ENCODE peak calls at places on chromosomes 11 and 22, in four cellular contexts. P, R, S and Z are unnamed samples.

GRCh38 chr11:121741954-121742361 is 289.2 kb upstream of the SORL1-AS1 start:
- DNase-seq in P (peak; percentile 61), R (no peak), S (peak; percentile 59), Z (no peak)

GRCh38 chr11:129315781-129316579 is 59.7 kb upstream of the BARX2 start:
- DNase-seq in P (no peak), R (peak; percentile 62), S (no peak), Z (no peak)

GRCh38 chr11:112320668-112321067 is 60.0 kb upstream of the PLET1 start:
- DNase-seq in P (peak; percentile 88), R (no peak), S (peak; percentile 71), Z (peak; percentile 90)

GRCh38 chr11:126495806-126496205 is 140.3 kb downstream of the ST3GAL4 start:
- DNase-seq in P (no peak), R (no peak), S (no peak), Z (no peak)

GRCh38 chr11:42631223-42631843 is 680.5 kb upstream of the API5 start:
- DNase-seq in P (peak; percentile 60), R (peak; percentile 40), S (peak; percentile 21), Z (no peak)

GRCh38 chr22:23398701-23399366 is 181.3 kb downstream of the IGLL1 start:
- DNase-seq in P (no peak), R (no peak), S (no peak), Z (no peak)

GRCh38 chr11:210122-210802 is 2.8 kb downstream of the RIC8A start:
- DNase-seq in P (peak; percentile 85), R (no peak), S (peak; percentile 92), Z (peak; percentile 77)

GRCh38 chr11:129230006-129230405 is 37.9 kb upstream of the ARHGAP32 start:
- DNase-seq in P (no peak), R (no peak), S (peak; percentile 19), Z (peak; percentile 14)

GRCh38 chr22:23225724-23226496 is 45.6 kb downstream of the BCR start:
- DNase-seq in P (peak; percentile 59), R (no peak), S (peak; percentile 89), Z (no peak)

GRCh38 chr22:24435861-24436351 is 8.5 kb downstream of the ADORA2A start:
- DNase-seq in P (no peak), R (no peak), S (peak; percentile 90), Z (no peak)

GRCh38 chr22:36303874-36304273 is 50.9 kb downstream of the APOL1 start:
- DNase-seq in P (no peak), R (no peak), S (no peak), Z (no peak)

GRCh38 chr11:109668973-109669634 is 247.1 kb downstream of the C11orf87 start:
- DNase-seq in P (peak; percentile 28), R (no peak), S (peak; percentile 36), Z (no peak)

GRCh38 chr11:14529933-14530332 is 9.7 kb upstream of the PSMA1 start:
- DNase-seq in P (no peak), R (no peak), S (no peak), Z (no peak)

GRCh38 chr11:43282607-43283440 is 29.0 kb upstream of the API5 start:
- DNase-seq in P (peak; percentile 15), R (peak; percentile 68), S (peak; percentile 52), Z (peak; percentile 29)

GRCh38 chr11:2268911-2269600 is 1.3 kb downstream of the ASCL2 start:
- DNase-seq in P (peak; percentile 20), R (peak; percentile 76), S (peak; percentile 45), Z (peak; percentile 18)

GRCh38 chr22:32044913-32045312 is 1.9 kb downstream of the SLC5A1 start:
- DNase-seq in P (no peak), R (no peak), S (peak; percentile 2), Z (no peak)

GRCh38 chr11:130513132-130513531 is 64.7 kb downstream of the ADAMTS15 start:
- DNase-seq in P (peak; percentile 40), R (no peak), S (peak; percentile 73), Z (peak; percentile 29)

GRCh38 chr11:67490727-67491065 is 7.9 kb downstream of the AIP start:
- DNase-seq in P (no peak), R (no peak), S (no peak), Z (no peak)

GRCh38 chr11:12359761-12360160 is 17.6 kb upstream of the PARVA start:
- DNase-seq in P (peak; percentile 69), R (no peak), S (peak; percentile 14), Z (no peak)

GRCh38 chr11:12358302-12359188 is 18.8 kb upstream of the PARVA start:
- DNase-seq in P (no peak), R (no peak), S (no peak), Z (no peak)

GRCh38 chr11:12362857-12363256 is 14.5 kb upstream of the PARVA start:
- DNase-seq in P (no peak), R (no peak), S (no peak), Z (no peak)

GRCh38 chr11:12361650-12362049 is 15.7 kb upstream of the PARVA start:
- DNase-seq in P (peak; percentile 19), R (no peak), S (no peak), Z (no peak)

DNA sequence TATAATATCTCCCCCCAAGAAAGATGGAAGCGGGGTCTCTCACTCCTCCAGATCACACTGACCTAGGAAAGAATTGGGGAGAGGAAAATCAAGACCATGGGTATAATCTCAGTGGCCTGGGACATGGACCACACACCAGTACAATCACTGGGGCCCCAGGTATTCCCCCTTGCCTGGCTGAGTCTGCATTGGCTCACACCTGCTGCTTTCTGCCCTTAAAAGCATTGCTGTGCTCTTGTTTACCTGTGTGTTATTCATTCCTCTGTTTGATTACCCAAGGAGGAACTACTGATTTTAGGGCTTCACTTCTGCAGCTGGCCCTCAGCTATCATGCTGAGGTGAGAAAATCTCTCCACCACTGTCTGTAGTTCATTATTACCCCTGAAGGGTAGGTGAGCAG is 14.0 kb upstream of the PARVA start:
- DNase-seq in P (no peak), R (no peak), S (no peak), Z (no peak)
- H3K27me3 ChIP-seq in P (no peaks in the 10 kb centered on the region), R (no peaks in the 10 kb centered on the region), S (no peaks in the 10 kb centered on the region), Z (peaks cover 5% of the 10 kb centered on the region)

GRCh38 chr11:114142646-114143045 is 83.1 kb downstream of the ZBTB16 start:
- DNase-seq in P (no peak), R (no peak), S (no peak), Z (no peak)
- H3K4me2 ChIP-seq in P (no peak overlapping the region), R (no peak overlapping the region), S (no peak overlapping the region), Z (no peak overlapping the region)

GRCh38 chr11:26904801-26905200 is 89.1 kb upstream of the FIBIN start:
- DNase-seq in P (no peak), R (no peak), S (no peak), Z (no peak)

GRCh38 chr11:26905368-26905767 is 88.5 kb upstream of the FIBIN start:
- DNase-seq in P (peak; percentile 51), R (peak; percentile 12), S (peak; percentile 74), Z (peak; percentile 23)

GRCh38 chr11:26901162-26901561 is 92.8 kb upstream of the FIBIN start:
- DNase-seq in P (peak; percentile 63), R (no peak), S (no peak), Z (no peak)

GRCh38 chr11:26909429-26910009 is 84.4 kb upstream of the FIBIN start:
- DNase-seq in P (no peak), R (no peak), S (no peak), Z (peak; percentile 15)

DNA sequence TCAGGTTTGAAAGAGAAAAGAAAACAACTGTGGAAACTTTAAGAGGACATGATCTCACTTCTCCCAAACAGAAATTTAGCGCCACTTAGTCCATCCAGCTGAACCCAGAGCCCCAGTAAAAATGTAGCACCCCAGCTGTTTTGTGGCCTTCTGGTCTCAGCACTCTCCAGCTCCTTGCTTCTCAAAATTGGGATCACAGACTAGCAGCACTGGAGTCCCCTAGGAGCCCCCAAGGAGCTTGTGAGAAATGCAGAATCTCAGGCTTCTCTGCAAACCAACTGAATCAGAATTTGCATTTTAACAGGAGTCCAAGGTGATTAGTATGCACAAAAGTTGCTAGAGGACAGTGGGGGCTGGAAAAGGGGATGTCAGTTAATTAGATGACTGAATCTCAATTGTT is 89.8 kb upstream of the FIBIN start:
- DNase-seq in P (no peak), R (peak; percentile 17), S (no peak), Z (no peak)
- H3K27me3 ChIP-seq in P (no peaks in the 10 kb centered on the region), R (no peaks in the 10 kb centered on the region), S (no peaks in the 10 kb centered on the region), Z (no peaks in the 10 kb centered on the region)

DNA sequence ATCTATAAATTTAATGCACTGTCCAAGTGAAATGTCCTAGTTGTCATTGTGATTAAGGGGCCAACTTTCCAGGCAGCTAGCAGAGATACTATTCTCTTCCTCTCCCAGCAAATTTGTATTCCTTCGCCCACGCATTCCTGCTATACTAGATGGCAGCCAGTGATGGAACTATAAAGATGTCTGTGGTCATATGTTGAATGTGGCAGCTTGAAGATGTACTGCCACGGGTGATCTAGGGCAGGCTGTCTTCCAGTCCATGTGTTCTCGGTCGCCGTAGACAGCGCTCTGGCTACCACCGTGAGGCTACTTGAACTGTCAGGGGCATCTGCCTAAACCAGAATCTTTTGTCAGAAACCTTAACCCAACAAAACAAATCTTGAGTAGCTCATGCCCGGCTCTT is 8.3 kb upstream of the SIDT2 start:
- DNase-seq in P (peak; percentile 23), R (no peak), S (peak; percentile 27), Z (no peak)
- H3K4me2 ChIP-seq in P (no peak overlapping the region), R (no peak overlapping the region), S (no peak overlapping the region), Z (no peak overlapping the region)

GRCh38 chr11:124839972-124840621 is 25.1 kb upstream of the ROBO3 start:
- DNase-seq in P (no peak), R (no peak), S (no peak), Z (no peak)

GRCh38 chr11:124840666-124841065 is 24.6 kb upstream of the ROBO3 start:
- DNase-seq in P (no peak), R (no peak), S (no peak), Z (no peak)

GRCh38 chr11:124841765-124842700 is 23.2 kb upstream of the ROBO3 start:
- DNase-seq in P (no peak), R (no peak), S (no peak), Z (no peak)

GRCh38 chr11:124839051-124839971 is 25.9 kb upstream of the ROBO3 start:
- DNase-seq in P (no peak), R (peak; percentile 59), S (peak; percentile 54), Z (no peak)

DNA sequence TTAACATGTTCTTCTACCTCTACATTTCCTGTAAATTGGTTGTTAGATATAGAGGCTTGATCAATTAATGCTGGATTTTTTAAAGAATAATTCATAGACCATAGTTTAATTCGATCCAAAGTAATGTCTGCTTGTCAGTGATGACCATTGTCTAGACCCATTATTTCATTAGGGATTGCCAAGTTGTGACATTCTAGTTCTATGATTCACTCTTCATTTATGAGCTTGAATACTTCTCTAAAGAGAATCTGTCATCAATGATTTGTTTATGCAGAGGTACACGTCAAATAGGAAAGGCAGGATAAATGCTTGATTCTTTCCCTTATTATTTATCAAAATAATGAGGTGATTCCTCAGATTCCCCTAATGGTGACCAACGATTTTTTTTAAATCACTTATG is 24.0 kb upstream of the ROBO3 start:
- DNase-seq in P (peak; percentile 28), R (no peak), S (peak; percentile 38), Z (no peak)
- H3K27me3 ChIP-seq in P (peaks cover 68% of the 10 kb centered on the region), R (peaks cover 95% of the 10 kb centered on the region), S (peaks cover 75% of the 10 kb centered on the region), Z (peaks cover 82% of the 10 kb centered on the region)

DNA sequence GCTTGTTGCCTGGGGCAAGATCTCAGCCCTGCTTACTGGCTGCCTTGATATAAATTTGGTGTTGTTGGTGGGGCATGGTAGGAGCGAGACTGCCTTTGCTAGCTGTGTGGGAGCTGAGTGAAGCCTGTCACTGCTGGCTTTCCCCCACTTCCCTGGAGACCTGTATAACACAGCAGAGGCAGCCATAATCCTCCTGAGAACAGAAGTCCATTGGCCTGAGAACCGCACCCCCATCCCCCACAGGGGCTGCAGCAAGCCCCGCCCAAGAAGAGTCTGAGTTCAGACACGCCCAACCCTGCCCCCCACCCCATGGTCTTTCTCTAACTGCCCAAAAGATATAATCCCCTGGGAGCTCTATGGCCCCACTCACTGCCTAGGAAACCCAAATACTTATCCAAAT is 39.2 kb upstream of the ARHGAP42 start:
- DNase-seq in P (no peak), R (peak; percentile 12), S (no peak), Z (no peak)
- H3K4me2 ChIP-seq in P (no peak overlapping the region), R (no peak overlapping the region), S (no peak overlapping the region), Z (no peak overlapping the region)

GRCh38 chr22:30402036-30402759 is 5.4 kb downstream of the SEC14L2 start:
- DNase-seq in P (peak; percentile 25), R (peak; percentile 60), S (no peak), Z (no peak)
- H3K27me3 ChIP-seq in P (no peaks in the 10 kb centered on the region), R (peaks cover 16% of the 10 kb centered on the region), S (no peaks in the 10 kb centered on the region), Z (no peaks in the 10 kb centered on the region)